ENCODE peak calls at places on chromosome 18, in eight cellular contexts. One of them, this sample, is unnamed.

GRCh38 chr18:389658-390357 is 110.7 kb downstream of the COLEC12 start:
- DNase-seq in AG09319: no peak
- DNase-seq in fibroblast of lung: peak
- DNase-seq in fibroblast of mammary gland: peak
- DNase-seq in AG10803: peak
- DNase-seq in endothelial cell: peak
- DNase-seq in CD8-positive, alpha-beta T cell: no peak
- DNase-seq in fibroblast of the aortic adventitia: peak
- DNase-seq in this sample: no peak

GRCh38 chr18:66410692-66411091 is 193.2 kb downstream of the CDH19 start:
- DNase-seq in CD8-positive, alpha-beta T cell: no peak
- DNase-seq in endothelial cell: no peak
- DNase-seq in fibroblast of lung: no peak
- DNase-seq in fibroblast of mammary gland: no peak
- DNase-seq in fibroblast of the aortic adventitia: no peak
- DNase-seq in AG10803: no peak
- DNase-seq in AG09319: no peak
- DNase-seq in this sample: no peak

GRCh38 chr18:28588884-28589549 is 412.1 kb upstream of the CDH2 start:
- DNase-seq in AG10803: peak
- DNase-seq in endothelial cell: no peak
- DNase-seq in fibroblast of mammary gland: peak
- DNase-seq in fibroblast of the aortic adventitia: peak
- DNase-seq in AG09319: no peak
- DNase-seq in fibroblast of lung: peak
- DNase-seq in CD8-positive, alpha-beta T cell: no peak
- DNase-seq in this sample: peak

GRCh38 chr18:43180814-43181213 is 65.3 kb upstream of the RIT2 start:
- DNase-seq in fibroblast of the aortic adventitia: no peak
- DNase-seq in AG09319: no peak
- DNase-seq in fibroblast of mammary gland: no peak
- DNase-seq in AG10803: no peak
- DNase-seq in CD8-positive, alpha-beta T cell: no peak
- DNase-seq in endothelial cell: no peak
- DNase-seq in fibroblast of lung: no peak
- DNase-seq in this sample: no peak

GRCh38 chr18:27377251-27377650 is 192.1 kb upstream of the CHST9 start:
- DNase-seq in AG10803: no peak
- DNase-seq in CD8-positive, alpha-beta T cell: no peak
- DNase-seq in AG09319: no peak
- DNase-seq in fibroblast of lung: peak
- DNase-seq in endothelial cell: no peak
- DNase-seq in fibroblast of the aortic adventitia: no peak
- DNase-seq in fibroblast of mammary gland: peak
- DNase-seq in this sample: peak

GRCh38 chr18:59015531-59016152 is 124.0 kb upstream of the SEC11C start:
- DNase-seq in CD8-positive, alpha-beta T cell: no peak
- DNase-seq in fibroblast of mammary gland: no peak
- DNase-seq in fibroblast of the aortic adventitia: no peak
- DNase-seq in AG09319: no peak
- DNase-seq in fibroblast of lung: no peak
- DNase-seq in AG10803: no peak
- DNase-seq in endothelial cell: no peak
- DNase-seq in this sample: no peak

GRCh38 chr18:80157708-80158343 is 48.8 kb downstream of the ADNP2 start:
- DNase-seq in fibroblast of lung: peak
- DNase-seq in endothelial cell: peak
- DNase-seq in AG10803: peak
- DNase-seq in fibroblast of mammary gland: peak
- DNase-seq in AG09319: no peak
- DNase-seq in fibroblast of the aortic adventitia: peak
- DNase-seq in CD8-positive, alpha-beta T cell: peak
- DNase-seq in this sample: peak

GRCh38 chr18:9658111-9658641 is 43.8 kb upstream of the PPP4R1 start:
- DNase-seq in AG10803: no peak
- DNase-seq in AG09319: no peak
- DNase-seq in fibroblast of the aortic adventitia: no peak
- DNase-seq in endothelial cell: no peak
- DNase-seq in CD8-positive, alpha-beta T cell: no peak
- DNase-seq in fibroblast of lung: no peak
- DNase-seq in fibroblast of mammary gland: no peak
- DNase-seq in this sample: no peak

GRCh38 chr18:59881728-59882685 is 17.8 kb upstream of the PMAIP1 start:
- DNase-seq in fibroblast of the aortic adventitia: peak
- DNase-seq in CD8-positive, alpha-beta T cell: no peak
- DNase-seq in fibroblast of mammary gland: peak
- DNase-seq in endothelial cell: peak
- DNase-seq in AG09319: no peak
- DNase-seq in fibroblast of lung: peak
- DNase-seq in AG10803: peak
- DNase-seq in this sample: no peak

GRCh38 chr18:9196568-9196967 is 60.0 kb downstream of the ANKRD12 start:
- DNase-seq in fibroblast of the aortic adventitia: no peak
- DNase-seq in CD8-positive, alpha-beta T cell: no peak
- DNase-seq in fibroblast of mammary gland: no peak
- DNase-seq in AG09319: no peak
- DNase-seq in fibroblast of lung: no peak
- DNase-seq in AG10803: no peak
- DNase-seq in endothelial cell: no peak
- DNase-seq in this sample: no peak

GRCh38 chr18:7177131-7177744 is 53.7 kb upstream of the LRRC30 start:
- DNase-seq in fibroblast of lung: peak
- DNase-seq in endothelial cell: peak
- DNase-seq in fibroblast of mammary gland: peak
- DNase-seq in CD8-positive, alpha-beta T cell: no peak
- DNase-seq in AG10803: peak
- DNase-seq in fibroblast of the aortic adventitia: peak
- DNase-seq in AG09319: peak
- DNase-seq in this sample: peak

GRCh38 chr18:55737266-55737665 is 149.3 kb upstream of the TCF4 start:
- DNase-seq in AG09319: no peak
- DNase-seq in CD8-positive, alpha-beta T cell: no peak
- DNase-seq in AG10803: no peak
- DNase-seq in fibroblast of the aortic adventitia: no peak
- DNase-seq in fibroblast of lung: no peak
- DNase-seq in fibroblast of mammary gland: no peak
- DNase-seq in endothelial cell: no peak
- DNase-seq in this sample: no peak

GRCh38 chr18:9869713-9870430 is 15.9 kb upstream of the TXNDC2 start:
- DNase-seq in AG09319: no peak
- DNase-seq in AG10803: peak
- DNase-seq in fibroblast of mammary gland: peak
- DNase-seq in endothelial cell: no peak
- DNase-seq in fibroblast of lung: peak
- DNase-seq in fibroblast of the aortic adventitia: peak
- DNase-seq in CD8-positive, alpha-beta T cell: no peak
- DNase-seq in this sample: peak

GRCh38 chr18:76013041-76013440 is 482.0 kb downstream of the ZNF516 start:
- DNase-seq in AG10803: no peak
- DNase-seq in CD8-positive, alpha-beta T cell: no peak
- DNase-seq in fibroblast of the aortic adventitia: no peak
- DNase-seq in AG09319: no peak
- DNase-seq in endothelial cell: no peak
- DNase-seq in fibroblast of lung: peak
- DNase-seq in fibroblast of mammary gland: no peak
- DNase-seq in this sample: no peak

GRCh38 chr18:49819768-49820662 is 6.7 kb upstream of the ACAA2 start:
- DNase-seq in CD8-positive, alpha-beta T cell: peak
- DNase-seq in fibroblast of mammary gland: no peak
- DNase-seq in AG10803: no peak
- DNase-seq in fibroblast of lung: peak
- DNase-seq in endothelial cell: no peak
- DNase-seq in fibroblast of the aortic adventitia: no peak
- DNase-seq in AG09319: no peak
- DNase-seq in this sample: no peak

GRCh38 chr18:56323673-56324072 is 314.7 kb downstream of the TXNL1 start:
- DNase-seq in endothelial cell: no peak
- DNase-seq in fibroblast of lung: no peak
- DNase-seq in AG10803: no peak
- DNase-seq in CD8-positive, alpha-beta T cell: no peak
- DNase-seq in fibroblast of the aortic adventitia: no peak
- DNase-seq in fibroblast of mammary gland: no peak
- DNase-seq in AG09319: no peak
- DNase-seq in this sample: no peak

GRCh38 chr18:54772081-54772480 is 56.2 kb upstream of the RAB27B start:
- DNase-seq in endothelial cell: no peak
- DNase-seq in AG10803: peak
- DNase-seq in fibroblast of the aortic adventitia: peak
- DNase-seq in fibroblast of mammary gland: peak
- DNase-seq in CD8-positive, alpha-beta T cell: no peak
- DNase-seq in fibroblast of lung: no peak
- DNase-seq in AG09319: no peak
- DNase-seq in this sample: no peak

GRCh38 chr18:51100371-51101000 is 70.5 kb downstream of the SMAD4 start:
- DNase-seq in CD8-positive, alpha-beta T cell: no peak
- DNase-seq in AG09319: no peak
- DNase-seq in fibroblast of mammary gland: no peak
- DNase-seq in fibroblast of the aortic adventitia: no peak
- DNase-seq in fibroblast of lung: no peak
- DNase-seq in endothelial cell: no peak
- DNase-seq in AG10803: no peak
- DNase-seq in this sample: no peak

GRCh38 chr18:36179562-36180334 is 7.5 kb upstream of the MOCOS start:
- DNase-seq in fibroblast of the aortic adventitia: peak
- DNase-seq in CD8-positive, alpha-beta T cell: no peak
- DNase-seq in fibroblast of mammary gland: peak
- DNase-seq in fibroblast of lung: peak
- DNase-seq in endothelial cell: no peak
- DNase-seq in AG10803: peak
- DNase-seq in AG09319: peak
- DNase-seq in this sample: peak

GRCh38 chr18:63028380-63028779 is 291.2 kb downstream of the BCL2 start:
- DNase-seq in CD8-positive, alpha-beta T cell: no peak
- DNase-seq in fibroblast of the aortic adventitia: no peak
- DNase-seq in endothelial cell: no peak
- DNase-seq in fibroblast of mammary gland: no peak
- DNase-seq in fibroblast of lung: no peak
- DNase-seq in AG10803: no peak
- DNase-seq in AG09319: no peak
- DNase-seq in this sample: no peak

GRCh38 chr18:63022429-63023022 is 297.0 kb downstream of the BCL2 start:
- DNase-seq in CD8-positive, alpha-beta T cell: no peak
- DNase-seq in fibroblast of mammary gland: no peak
- DNase-seq in fibroblast of the aortic adventitia: no peak
- DNase-seq in endothelial cell: peak
- DNase-seq in AG09319: no peak
- DNase-seq in AG10803: no peak
- DNase-seq in fibroblast of lung: no peak
- DNase-seq in this sample: no peak

DNA sequence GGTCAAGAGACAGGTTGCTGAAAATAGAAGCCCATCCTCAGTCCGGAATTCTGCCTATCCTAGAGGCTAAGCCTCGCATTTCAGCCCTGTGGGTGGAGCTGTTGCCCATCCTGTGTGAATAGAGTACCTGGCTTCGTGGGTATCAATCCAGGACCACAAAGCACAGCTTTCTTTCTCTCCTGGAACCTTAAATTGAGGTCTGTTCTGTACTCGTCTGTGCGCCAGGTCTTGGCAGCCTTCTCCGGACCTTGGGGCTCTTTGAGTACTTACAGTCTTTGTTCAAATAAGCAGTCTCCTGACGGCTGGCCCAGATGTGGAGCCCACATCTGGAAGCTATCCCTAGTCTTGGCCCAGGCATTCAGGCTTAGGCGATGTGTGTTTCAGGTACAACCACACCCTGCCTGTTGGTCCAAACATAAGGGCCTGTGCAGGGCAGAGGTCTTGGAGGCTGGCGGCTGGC is 294.3 kb downstream of the BCL2 start:
- DNase-seq in AG09319: no peak
- DNase-seq in fibroblast of lung: no peak
- DNase-seq in CD8-positive, alpha-beta T cell: no peak
- DNase-seq in fibroblast of mammary gland: peak
- DNase-seq in endothelial cell: peak
- DNase-seq in fibroblast of the aortic adventitia: no peak
- DNase-seq in AG10803: no peak
- DNase-seq in this sample: no peak
- TF ChIP-seq CTCF in AG09319: no peak
- TF ChIP-seq CTCF in fibroblast of lung: no peak
- TF ChIP-seq CTCF in CD8-positive, alpha-beta T cell: no peak
- TF ChIP-seq CTCF in fibroblast of mammary gland: peak
- TF ChIP-seq CTCF in endothelial cell: peak
- TF ChIP-seq CTCF in fibroblast of the aortic adventitia: peak
- TF ChIP-seq CTCF in AG10803: no peak
- TF ChIP-seq CTCF in this sample: peak

GRCh38 chr18:4455113-4455811 is at the start of gene DLGAP1:
- DNase-seq in AG10803: no peak
- DNase-seq in fibroblast of lung: peak
- DNase-seq in CD8-positive, alpha-beta T cell: no peak
- DNase-seq in fibroblast of the aortic adventitia: peak
- DNase-seq in fibroblast of mammary gland: peak
- DNase-seq in endothelial cell: peak
- DNase-seq in AG09319: no peak
- DNase-seq in this sample: no peak
- TF ChIP-seq CTCF in AG10803: no peak
- TF ChIP-seq CTCF in fibroblast of lung: no peak
- TF ChIP-seq CTCF in CD8-positive, alpha-beta T cell: no peak
- TF ChIP-seq CTCF in fibroblast of the aortic adventitia: no peak
- TF ChIP-seq CTCF in fibroblast of mammary gland: no peak
- TF ChIP-seq CTCF in endothelial cell: no peak
- TF ChIP-seq CTCF in AG09319: no peak
- TF ChIP-seq CTCF in this sample: no peak

GRCh38 chr18:64717026-64717425 is 568.1 kb upstream of the LINC00305 start:
- DNase-seq in CD8-positive, alpha-beta T cell: no peak
- DNase-seq in fibroblast of lung: no peak
- DNase-seq in endothelial cell: no peak
- DNase-seq in fibroblast of mammary gland: no peak
- DNase-seq in fibroblast of the aortic adventitia: no peak
- DNase-seq in AG09319: no peak
- DNase-seq in AG10803: no peak
- DNase-seq in this sample: no peak

DNA sequence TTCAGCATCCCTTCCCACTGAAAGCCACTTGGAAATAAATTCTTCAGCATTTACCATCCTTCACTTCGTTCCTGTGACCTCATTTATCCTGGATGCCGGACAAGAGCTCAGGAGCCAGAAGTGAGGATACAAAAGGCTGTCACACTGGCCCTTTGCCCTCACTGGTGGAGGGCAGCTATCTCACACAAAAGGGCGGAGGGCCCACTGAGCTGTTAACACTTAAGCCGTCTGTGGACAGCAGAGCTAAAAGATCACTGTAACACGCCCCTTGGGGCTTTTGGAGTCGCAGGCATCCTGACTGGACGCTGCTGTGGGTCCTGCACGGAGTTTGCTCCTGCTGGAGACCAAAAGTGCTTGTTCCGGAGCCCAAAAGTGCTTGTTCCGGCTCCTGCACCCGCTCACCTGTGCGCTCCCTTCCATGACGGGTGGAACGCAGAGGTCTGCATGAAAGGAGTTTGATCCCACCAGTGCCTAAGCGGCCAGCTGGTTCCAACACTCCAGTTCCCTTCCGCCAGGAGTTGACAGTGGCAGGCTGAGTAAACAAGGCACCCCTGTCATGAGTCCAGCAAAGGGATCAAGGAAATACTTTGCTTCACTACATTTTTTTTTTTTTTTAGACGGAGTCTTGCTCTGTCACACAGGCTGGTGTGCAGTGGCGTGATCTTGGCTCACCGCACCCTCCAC is 572.0 kb upstream of the LINC00305 start:
- DNase-seq in fibroblast of the aortic adventitia: no peak
- DNase-seq in endothelial cell: no peak
- DNase-seq in fibroblast of lung: no peak
- DNase-seq in CD8-positive, alpha-beta T cell: no peak
- DNase-seq in AG10803: no peak
- DNase-seq in AG09319: no peak
- DNase-seq in fibroblast of mammary gland: no peak
- DNase-seq in this sample: no peak
- TF ChIP-seq CTCF in fibroblast of the aortic adventitia: no peak
- TF ChIP-seq CTCF in endothelial cell: no peak
- TF ChIP-seq CTCF in fibroblast of lung: no peak
- TF ChIP-seq CTCF in CD8-positive, alpha-beta T cell: no peak
- TF ChIP-seq CTCF in AG10803: no peak
- TF ChIP-seq CTCF in AG09319: no peak
- TF ChIP-seq CTCF in fibroblast of mammary gland: no peak
- TF ChIP-seq CTCF in this sample: no peak

GRCh38 chr18:47050468-47050867 is 15.0 kb upstream of the ELOA2 start:
- DNase-seq in AG10803: peak
- DNase-seq in endothelial cell: peak
- DNase-seq in CD8-positive, alpha-beta T cell: no peak
- DNase-seq in fibroblast of the aortic adventitia: peak
- DNase-seq in fibroblast of mammary gland: peak
- DNase-seq in fibroblast of lung: peak
- DNase-seq in AG09319: peak
- DNase-seq in this sample: peak
- TF ChIP-seq CTCF in AG10803: peak
- TF ChIP-seq CTCF in endothelial cell: peak
- TF ChIP-seq CTCF in CD8-positive, alpha-beta T cell: peak
- TF ChIP-seq CTCF in fibroblast of the aortic adventitia: peak
- TF ChIP-seq CTCF in fibroblast of mammary gland: peak
- TF ChIP-seq CTCF in fibroblast of lung: peak
- TF ChIP-seq CTCF in AG09319: peak
- TF ChIP-seq CTCF in this sample: peak

This sample was measured in retinal pigment epithelial cell.